ENCODE peak calls at places on chromosome 3, in seven cellular contexts. One of them, this sample, is unnamed.

GRCh38 chr3:87148020-87148419 is 79.1 kb upstream of the CHMP2B start:
- DNase-seq in osteoblast: no peak
- DNase-seq in PC-9: no peak
- DNase-seq in PC-3: no peak
- DNase-seq in pancreas: no peak
- DNase-seq in kidney: no peak
- DNase-seq in heart right ventricle: no peak
- DNase-seq in this sample: no peak

GRCh38 chr3:194621947-194622346 is 11.3 kb downstream of the TMEM44 start:
- DNase-seq in heart right ventricle: no peak
- DNase-seq in kidney: peak; percentile 22
- DNase-seq in pancreas: no peak
- DNase-seq in PC-3: no peak
- DNase-seq in osteoblast: peak; percentile 68
- DNase-seq in PC-9: no peak
- DNase-seq in this sample: no peak

GRCh38 chr3:157201648-157202278 is 41.8 kb upstream of the CCNL1 start:
- DNase-seq in pancreas: no peak
- DNase-seq in PC-9: peak; percentile 68
- DNase-seq in kidney: no peak
- DNase-seq in osteoblast: no peak
- DNase-seq in heart right ventricle: no peak
- DNase-seq in PC-3: peak; percentile 70
- DNase-seq in this sample: no peak

GRCh38 chr3:139533781-139534443 is 5.6 kb downstream of the RBP1 start:
- DNase-seq in heart right ventricle: peak; percentile 45
- DNase-seq in PC-3: peak; percentile 74
- DNase-seq in kidney: peak; percentile 83
- DNase-seq in PC-9: peak; percentile 87
- DNase-seq in osteoblast: peak; percentile 68
- DNase-seq in pancreas: peak; percentile 70
- DNase-seq in this sample: no peak

GRCh38 chr3:72133329-72134011 is 348.5 kb upstream of the PROK2 start:
- DNase-seq in kidney: no peak
- DNase-seq in pancreas: no peak
- DNase-seq in PC-3: no peak
- DNase-seq in PC-9: no peak
- DNase-seq in heart right ventricle: no peak
- DNase-seq in osteoblast: no peak
- DNase-seq in this sample: no peak

GRCh38 chr3:58116161-58116955 is 94.4 kb downstream of the DNASE1L3 start:
- DNase-seq in pancreas: no peak
- DNase-seq in heart right ventricle: no peak
- DNase-seq in kidney: peak; percentile 80
- DNase-seq in PC-3: no peak
- DNase-seq in osteoblast: no peak
- DNase-seq in PC-9: no peak
- DNase-seq in this sample: no peak

GRCh38 chr3:196227629-196228493 is 11.5 kb downstream of the SLC51A start:
- DNase-seq in heart right ventricle: no peak
- DNase-seq in kidney: no peak
- DNase-seq in PC-9: no peak
- DNase-seq in pancreas: peak; percentile 29
- DNase-seq in PC-3: no peak
- DNase-seq in osteoblast: peak; percentile 94
- DNase-seq in this sample: no peak

GRCh38 chr3:166223120-166223519 is 385.9 kb upstream of the BCHE start:
- DNase-seq in kidney: no peak
- DNase-seq in heart right ventricle: no peak
- DNase-seq in pancreas: no peak
- DNase-seq in PC-3: no peak
- DNase-seq in PC-9: no peak
- DNase-seq in osteoblast: no peak
- DNase-seq in this sample: no peak

GRCh38 chr3:9820944-9821343 is 10.9 kb downstream of the TTLL3 start:
- DNase-seq in kidney: no peak
- DNase-seq in PC-9: peak; percentile 36
- DNase-seq in pancreas: no peak
- DNase-seq in osteoblast: peak; percentile 69
- DNase-seq in heart right ventricle: no peak
- DNase-seq in PC-3: peak; percentile 53
- DNase-seq in this sample: no peak

GRCh38 chr3:14549256-14549931 is 9.3 kb upstream of the GRIP2 start:
- DNase-seq in heart right ventricle: no peak
- DNase-seq in PC-9: no peak
- DNase-seq in PC-3: peak; percentile 45
- DNase-seq in pancreas: no peak
- DNase-seq in osteoblast: peak; percentile 86
- DNase-seq in kidney: peak; percentile 15
- DNase-seq in this sample: no peak

GRCh38 chr3:98770261-98771039 is 7.3 kb downstream of the ST3GAL6 start:
- DNase-seq in heart right ventricle: peak; percentile 44
- DNase-seq in PC-9: no peak
- DNase-seq in osteoblast: no peak
- DNase-seq in PC-3: no peak
- DNase-seq in pancreas: peak; percentile 46
- DNase-seq in kidney: peak; percentile 76
- DNase-seq in this sample: no peak

GRCh38 chr3:21551019-21551418 is 200.0 kb downstream of the ZNF385D start:
- DNase-seq in kidney: no peak
- DNase-seq in PC-3: peak; percentile 38
- DNase-seq in osteoblast: no peak
- DNase-seq in heart right ventricle: no peak
- DNase-seq in pancreas: no peak
- DNase-seq in PC-9: no peak
- DNase-seq in this sample: no peak

GRCh38 chr3:159761377-159761776 is 227.3 kb upstream of the IL12A start:
- DNase-seq in osteoblast: peak; percentile 87
- DNase-seq in PC-9: no peak
- DNase-seq in kidney: no peak
- DNase-seq in PC-3: peak; percentile 66
- DNase-seq in pancreas: no peak
- DNase-seq in heart right ventricle: peak; percentile 64
- DNase-seq in this sample: no peak

GRCh38 chr3:192892981-192893827 is 24.5 kb downstream of the MB21D2 start:
- DNase-seq in kidney: peak; percentile 74
- DNase-seq in osteoblast: no peak
- DNase-seq in PC-9: peak; percentile 99
- DNase-seq in PC-3: peak; percentile 48
- DNase-seq in heart right ventricle: peak; percentile 53
- DNase-seq in pancreas: no peak
- DNase-seq in this sample: no peak

GRCh38 chr3:20760981-20761380 is 575.0 kb upstream of the SGO1 start:
- DNase-seq in PC-9: no peak
- DNase-seq in heart right ventricle: no peak
- DNase-seq in osteoblast: no peak
- DNase-seq in pancreas: no peak
- DNase-seq in PC-3: no peak
- DNase-seq in kidney: no peak
- DNase-seq in this sample: no peak

GRCh38 chr3:46058981-46059380 is 31.7 kb upstream of the XCR1 start:
- DNase-seq in kidney: no peak
- DNase-seq in heart right ventricle: no peak
- DNase-seq in PC-3: no peak
- DNase-seq in PC-9: no peak
- DNase-seq in osteoblast: no peak
- DNase-seq in pancreas: no peak
- DNase-seq in this sample: no peak

GRCh38 chr3:48125026-48125704 is 63.1 kb downstream of the CDC25A start:
- DNase-seq in pancreas: peak; percentile 22
- DNase-seq in PC-9: no peak
- DNase-seq in heart right ventricle: no peak
- DNase-seq in osteoblast: no peak
- DNase-seq in PC-3: no peak
- DNase-seq in kidney: no peak
- DNase-seq in this sample: no peak

GRCh38 chr3:52679139-52679538 is 6.6 kb downstream of the PBRM1 start:
- DNase-seq in heart right ventricle: no peak
- DNase-seq in osteoblast: no peak
- DNase-seq in kidney: no peak
- DNase-seq in pancreas: no peak
- DNase-seq in PC-3: no peak
- DNase-seq in PC-9: no peak
- DNase-seq in this sample: no peak

GRCh38 chr3:108099679-108100428 is 9.0 kb upstream of the CD47 start:
- DNase-seq in pancreas: no peak
- DNase-seq in kidney: peak; percentile 67
- DNase-seq in osteoblast: peak; percentile 3
- DNase-seq in PC-3: no peak
- DNase-seq in heart right ventricle: no peak
- DNase-seq in PC-9: no peak
- DNase-seq in this sample: no peak

DNA sequence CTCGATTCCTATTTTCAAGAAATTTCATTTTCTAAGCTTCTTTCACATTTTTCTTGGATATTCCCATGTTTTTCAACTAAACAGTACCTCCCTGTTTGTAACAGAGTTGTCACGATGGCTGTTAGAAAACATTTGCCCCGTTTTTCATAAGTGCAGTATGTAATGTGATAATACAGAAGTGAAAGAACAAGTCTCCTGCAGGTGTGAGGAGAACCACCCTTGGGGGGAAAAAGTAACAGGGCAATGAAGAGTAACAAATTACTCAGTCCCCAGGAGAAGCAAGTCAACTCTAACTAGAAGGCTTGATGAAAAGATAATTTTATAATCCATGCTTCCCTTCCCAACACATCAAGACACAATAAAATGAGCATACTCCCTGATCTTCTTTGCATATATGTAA is 493.3 kb downstream of the FOXP1 start:
- DNase-seq in pancreas: no peak
- DNase-seq in heart right ventricle: no peak
- DNase-seq in PC-9: no peak
- DNase-seq in PC-3: no peak
- DNase-seq in kidney: no peak
- DNase-seq in osteoblast: no peak
- DNase-seq in this sample: no peak
- H3K4me1 ChIP-seq in pancreas: no peaks in the 10 kb centered on the region
- H3K4me1 ChIP-seq in heart right ventricle: peaks cover 31% of the 10 kb centered on the region
- H3K4me1 ChIP-seq in PC-9: no peaks in the 10 kb centered on the region
- H3K4me1 ChIP-seq in PC-3: peaks cover 38% of the 10 kb centered on the region
- H3K4me1 ChIP-seq in kidney: peaks cover 5% of the 10 kb centered on the region
- H3K4me1 ChIP-seq in osteoblast: peaks cover 19% of the 10 kb centered on the region
- H3K4me1 ChIP-seq in this sample: no peaks in the 10 kb centered on the region

DNA sequence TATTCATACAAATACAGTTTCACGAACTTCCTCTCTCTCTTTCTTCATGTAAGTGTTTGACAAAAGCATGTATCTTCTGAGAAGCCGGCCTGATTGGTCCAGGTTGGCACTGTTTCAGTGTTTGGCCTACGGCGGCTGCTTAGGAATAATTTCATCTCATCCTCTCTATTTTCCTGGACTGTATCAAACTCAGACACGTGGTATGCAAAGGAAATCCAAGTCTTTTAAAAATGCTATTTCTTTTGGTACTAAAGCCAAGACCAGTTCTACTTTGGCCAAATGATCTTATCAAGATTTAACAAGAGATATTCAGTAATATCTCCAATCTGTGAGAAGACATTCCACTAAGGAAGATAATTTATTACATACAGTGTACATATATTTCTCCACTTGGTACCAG is 152.8 kb downstream of the TIGIT start:
- DNase-seq in kidney: no peak
- DNase-seq in osteoblast: no peak
- DNase-seq in heart right ventricle: peak; percentile 16
- DNase-seq in PC-9: no peak
- DNase-seq in PC-3: no peak
- DNase-seq in pancreas: no peak
- DNase-seq in this sample: no peak
- H3K27ac ChIP-seq in kidney: no peak overlapping the region
- H3K27ac ChIP-seq in osteoblast: no peak overlapping the region
- H3K27ac ChIP-seq in heart right ventricle: peak overlapping the region; percentile 15
- H3K27ac ChIP-seq in PC-9: no peak overlapping the region
- H3K27ac ChIP-seq in PC-3: no peak overlapping the region
- H3K27ac ChIP-seq in pancreas: no peak overlapping the region
- H3K27ac ChIP-seq in this sample: peak overlapping the region; percentile 79

GRCh38 chr3:100779475-100779874 is 70.2 kb downstream of the TFG start:
- DNase-seq in kidney: no peak
- DNase-seq in pancreas: no peak
- DNase-seq in heart right ventricle: no peak
- DNase-seq in PC-3: peak; percentile 44
- DNase-seq in osteoblast: no peak
- DNase-seq in PC-9: no peak
- DNase-seq in this sample: no peak

GRCh38 chr3:100775669-100776068 is 66.4 kb downstream of the TFG start:
- DNase-seq in kidney: no peak
- DNase-seq in heart right ventricle: no peak
- DNase-seq in PC-3: no peak
- DNase-seq in PC-9: no peak
- DNase-seq in pancreas: no peak
- DNase-seq in osteoblast: no peak
- DNase-seq in this sample: no peak

GRCh38 chr3:100776736-100777135 is 67.4 kb downstream of the TFG start:
- DNase-seq in PC-9: no peak
- DNase-seq in osteoblast: no peak
- DNase-seq in kidney: no peak
- DNase-seq in PC-3: no peak
- DNase-seq in pancreas: no peak
- DNase-seq in heart right ventricle: no peak
- DNase-seq in this sample: no peak

GRCh38 chr3:100776097-100776729 is 66.9 kb downstream of the TFG start:
- DNase-seq in PC-9: no peak
- DNase-seq in heart right ventricle: no peak
- DNase-seq in osteoblast: no peak
- DNase-seq in kidney: no peak
- DNase-seq in PC-3: no peak
- DNase-seq in pancreas: no peak
- DNase-seq in this sample: no peak

DNA sequence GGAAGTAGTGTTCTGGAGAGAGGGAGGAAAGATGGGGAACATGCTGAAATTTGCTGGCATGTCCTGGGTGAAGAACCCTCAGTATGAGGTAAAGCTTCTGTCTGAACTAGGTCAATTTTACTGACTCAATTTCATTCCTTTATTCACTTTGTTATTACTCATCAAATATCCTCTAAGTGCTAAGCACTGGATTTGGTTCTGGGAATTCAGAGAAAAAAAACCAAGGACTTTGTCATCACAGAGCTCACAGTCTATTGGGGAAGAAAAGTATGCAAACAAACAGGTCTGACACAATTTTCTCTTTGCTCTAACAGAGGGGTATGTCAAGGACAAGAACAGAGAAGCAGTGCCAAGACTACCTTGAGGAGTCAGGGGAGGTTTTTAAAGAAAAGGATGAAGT is 68.0 kb downstream of the TFG start:
- DNase-seq in pancreas: no peak
- DNase-seq in osteoblast: no peak
- DNase-seq in PC-9: no peak
- DNase-seq in PC-3: peak; percentile 53
- DNase-seq in kidney: no peak
- DNase-seq in heart right ventricle: no peak
- DNase-seq in this sample: no peak
- TF ChIP-seq CTCF in pancreas: no peak
- TF ChIP-seq CTCF in osteoblast: no peak
- TF ChIP-seq CTCF in PC-9: no peak
- TF ChIP-seq CTCF in PC-3: no peak
- TF ChIP-seq CTCF in kidney: no peak
- TF ChIP-seq CTCF in heart right ventricle: no peak
- TF ChIP-seq CTCF in this sample: no peak

DNA sequence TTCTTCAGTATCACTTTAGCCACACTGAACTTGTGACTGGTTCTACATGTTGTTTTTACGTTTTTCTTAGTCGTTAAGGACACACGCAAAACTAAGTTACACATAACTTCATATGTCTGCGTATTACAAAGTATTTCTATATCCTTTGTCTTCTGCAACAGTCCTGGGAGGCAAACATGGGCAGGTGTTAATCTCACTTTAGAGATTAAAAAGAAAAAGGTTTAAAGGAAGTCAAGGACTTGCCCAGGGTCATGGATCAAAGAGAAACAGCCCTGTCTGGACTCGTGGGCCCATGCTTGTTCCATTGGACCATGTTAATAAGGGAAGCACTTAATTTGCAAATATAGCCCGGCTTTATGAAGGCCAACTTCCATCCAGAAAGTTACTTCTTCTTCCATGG is 98.6 kb upstream of the LPP start:
- DNase-seq in pancreas: no peak
- DNase-seq in osteoblast: no peak
- DNase-seq in PC-3: no peak
- DNase-seq in kidney: no peak
- DNase-seq in heart right ventricle: no peak
- DNase-seq in PC-9: no peak
- DNase-seq in this sample: peak; percentile 8
- H3K4me1 ChIP-seq in pancreas: peaks cover 13% of the 10 kb centered on the region
- H3K4me1 ChIP-seq in osteoblast: peaks cover 7% of the 10 kb centered on the region
- H3K4me1 ChIP-seq in PC-3: peaks cover 16% of the 10 kb centered on the region
- H3K4me1 ChIP-seq in kidney: peaks cover 10% of the 10 kb centered on the region
- H3K4me1 ChIP-seq in heart right ventricle: peaks cover 25% of the 10 kb centered on the region
- H3K4me1 ChIP-seq in PC-9: peaks cover 37% of the 10 kb centered on the region
- H3K4me1 ChIP-seq in this sample: peaks cover 11% of the 10 kb centered on the region

This sample was measured in vagina.